ENCODE peak calls at places on chromosomes 2 and 18, in four cellular contexts. U is right lobe of liver, I is heart left ventricle, L is ovary. E is an unnamed sample.

GRCh38 chr2:20578895-20579825 is 71.7 kb downstream of the HS1BP3 start:
- DNase-seq in L (peak), I (peak), U (no peak), E (peak)

GRCh38 chr18:79945118-79946042 is 6.1 kb downstream of the SLC66A2 start:
- DNase-seq in L (peak), U (no peak), I (no peak), E (peak)

GRCh38 chr2:18899725-18900124 is 310.4 kb upstream of the NT5C1B start:
- DNase-seq in I (no peak), L (no peak), U (no peak), E (no peak)

GRCh38 chr18:79725486-79725885 is 45.9 kb downstream of the CTDP1 start:
- DNase-seq in I (no peak), U (no peak), L (no peak), E (no peak)

GRCh38 chr2:237208373-237209045 is 122.8 kb downstream of the COPS8 start:
- DNase-seq in L (no peak), U (no peak), I (no peak), E (no peak)

GRCh38 chr2:108393197-108393596 is 15.4 kb downstream of the SULT1C4 start:
- DNase-seq in U (no peak), L (no peak), I (no peak), E (no peak)

GRCh38 chr2:219252900-219253752 is at the start of gene TUBA4B:
- DNase-seq in L (peak), I (peak), U (peak), E (no peak)

GRCh38 chr2:173959909-173960308 is 5.3 kb downstream of the SP3 start:
- DNase-seq in L (no peak), U (no peak), I (no peak), E (no peak)

GRCh38 chr2:47236503-47237215 is 81.6 kb upstream of the STPG4 start:
- DNase-seq in I (no peak), L (no peak), U (no peak), E (no peak)

GRCh38 chr2:216299588-216299987 is 72.7 kb downstream of the MARCHF4 start:
- DNase-seq in I (no peak), L (no peak), U (no peak), E (no peak)
- TF ChIP-seq POLR2A in I (no peak), L (no peak), U (no peak), E (no peak)

GRCh38 chr2:241744028-241744754 is 9.8 kb downstream of the D2HGDH start:
- DNase-seq in I (no peak), U (no peak), L (no peak), E (peak)

GRCh38 chr2:241746084-241746483 is 11.7 kb downstream of the D2HGDH start:
- DNase-seq in L (no peak), I (no peak), U (no peak), E (no peak)

GRCh38 chr2:241743620-241744019 is 9.2 kb downstream of the D2HGDH start:
- DNase-seq in L (no peak), U (no peak), I (no peak), E (no peak)

GRCh38 chr2:241742320-241742939 is 8.0 kb downstream of the D2HGDH start:
- DNase-seq in I (no peak), L (no peak), U (no peak), E (peak)

DNA sequence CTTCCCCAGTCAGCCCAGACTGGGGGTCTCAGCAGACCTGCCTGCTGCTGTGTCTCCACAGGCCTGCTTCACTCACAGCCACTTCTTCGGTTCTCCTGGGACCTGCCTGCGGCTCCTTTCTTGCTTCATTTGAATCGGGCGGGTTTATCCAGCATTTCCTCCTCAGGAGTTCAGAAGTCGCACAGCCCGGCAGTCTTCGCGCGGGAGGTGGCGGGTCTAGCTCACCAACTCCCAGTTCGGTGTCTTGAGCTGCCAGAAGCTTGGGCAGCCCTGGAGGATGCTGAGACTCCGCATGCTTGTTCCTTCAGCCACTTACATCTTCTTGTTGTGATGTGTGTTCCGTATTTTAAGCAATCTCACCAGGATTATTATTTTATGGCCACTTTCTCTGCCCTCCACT is 10.8 kb downstream of the D2HGDH start:
- DNase-seq in L (no peak), U (no peak), I (no peak), E (no peak)
- TF ChIP-seq POLR2A in L (no peak), U (no peak), I (no peak), E (no peak)

DNA sequence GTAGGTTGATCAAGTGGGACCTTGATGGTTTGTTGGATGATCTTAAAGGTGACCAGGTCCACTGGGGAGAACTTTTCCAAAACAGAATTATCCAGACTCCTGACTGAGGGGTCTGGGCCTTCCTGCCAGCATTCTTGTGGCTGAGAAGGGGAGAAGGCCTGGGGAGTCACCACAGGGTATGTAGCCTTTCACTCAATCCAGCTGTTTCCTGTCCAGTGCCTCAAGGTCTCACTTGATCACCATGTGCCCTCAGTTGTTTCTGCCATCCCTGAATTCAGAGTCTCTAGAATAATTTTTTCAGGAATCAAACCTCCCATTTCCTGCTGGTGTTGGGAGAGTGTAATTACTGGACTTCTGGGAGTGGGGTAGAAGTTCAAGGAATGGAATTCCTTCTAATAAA is 54.4 kb upstream of the TANC1 start:
- DNase-seq in L (no peak), U (no peak), I (no peak), E (no peak)
- TF ChIP-seq POLR2A in L (no peak), U (no peak), I (no peak), E (no peak)

DNA sequence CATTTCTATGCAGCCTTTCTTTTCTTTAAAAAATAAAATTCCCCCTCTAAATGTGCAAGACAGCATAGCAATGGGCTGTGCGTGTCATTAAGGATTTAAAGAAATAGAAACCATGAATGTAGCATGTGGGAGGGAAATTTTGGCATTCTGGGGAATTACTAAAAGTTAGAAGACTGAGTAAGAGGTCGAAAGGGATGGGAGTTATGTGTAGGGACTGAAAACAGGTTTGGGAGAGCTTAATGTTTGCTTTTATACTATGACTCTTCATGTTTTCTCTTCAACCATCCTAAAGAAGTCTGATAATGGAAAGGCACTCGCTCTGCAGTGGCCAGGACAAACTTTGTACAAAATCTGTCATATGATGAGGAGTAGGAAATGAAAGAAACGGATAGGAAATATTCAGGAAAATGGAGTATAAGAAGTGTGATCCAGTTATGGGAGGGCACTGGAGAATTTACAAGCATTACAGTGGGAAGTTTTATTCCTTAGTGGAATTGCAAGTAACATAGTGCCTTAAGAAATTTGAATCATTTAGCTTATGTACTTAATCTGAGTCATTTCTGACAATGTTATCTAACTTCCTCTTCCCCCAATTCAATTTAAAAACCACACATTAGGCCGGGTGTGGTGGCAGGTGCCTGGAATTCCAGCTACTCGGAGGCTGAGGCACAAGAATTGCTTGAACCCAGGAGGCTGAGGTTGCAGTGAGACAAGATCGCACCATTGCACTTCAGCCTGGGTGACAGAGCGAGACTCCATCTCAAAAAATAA is 20.6 kb downstream of the TMEM87B start:
- DNase-seq in L (no peak), U (no peak), I (no peak), E (no peak)
- TF ChIP-seq POLR2A in L (no peak), U (no peak), I (no peak), E (no peak)

GRCh38 chr18:26228562-26229260 is 2.5 kb downstream of the TAF4B start:
- DNase-seq in I (no peak), L (no peak), U (no peak), E (no peak)

GRCh38 chr18:26225022-26225693 is 1.1 kb upstream of the TAF4B start:
- DNase-seq in L (no peak), I (no peak), U (no peak), E (no peak)

GRCh38 chr18:26227051-26227672 is 917 bp downstream of the TAF4B start:
- DNase-seq in I (no peak), U (no peak), L (no peak), E (no peak)

GRCh38 chr18:26225915-26226228 is 373 bp upstream of the TAF4B start:
- DNase-seq in I (no peak), L (no peak), U (no peak), E (no peak)

DNA sequence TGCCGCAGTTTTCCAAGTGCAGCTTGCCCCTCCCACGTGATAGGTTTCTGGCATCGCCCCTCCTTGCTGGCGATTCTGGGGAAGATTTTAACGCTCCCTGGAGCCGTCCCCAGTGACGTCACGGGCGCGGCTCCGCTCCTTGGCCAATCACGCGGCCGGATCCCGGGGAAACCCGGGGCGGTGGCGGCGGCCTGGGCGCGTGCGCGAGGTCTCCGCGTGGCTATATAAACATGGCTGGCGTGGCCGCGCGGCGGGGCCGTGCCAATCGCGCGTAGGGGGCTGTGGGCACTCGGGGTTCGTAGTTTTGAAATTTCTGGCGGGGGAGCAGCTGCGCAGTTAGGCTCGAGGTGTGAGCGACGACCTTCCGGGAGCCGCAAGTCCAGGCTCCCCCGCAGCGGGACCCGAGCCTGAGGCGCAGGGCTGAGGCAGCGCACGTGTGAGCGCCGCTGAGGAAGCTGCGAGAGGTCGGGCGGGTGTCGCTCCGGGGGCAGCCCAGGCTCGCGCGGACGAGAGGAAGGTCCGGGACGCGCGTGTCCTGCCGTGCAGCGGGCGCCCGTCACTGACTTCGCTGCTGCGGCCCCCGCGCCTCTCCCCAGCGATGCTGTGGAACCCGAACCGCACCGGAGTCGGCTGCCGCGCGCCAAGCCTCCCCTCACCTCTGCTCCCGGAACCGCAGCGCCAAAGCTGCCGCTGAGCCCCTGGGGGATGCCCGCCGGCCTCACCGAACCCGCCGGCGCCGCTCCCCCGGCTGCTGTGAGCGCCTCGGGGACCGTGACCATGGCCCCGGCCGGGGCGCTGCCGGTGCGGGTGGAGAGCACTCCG is at the start of gene TAF4B:
- DNase-seq in L (peak), U (peak), I (peak), E (peak)
- TF ChIP-seq POLR2A in L (peak), U (no peak), I (no peak), E (peak)